ENCODE peak calls at places on chromosomes 6 and 20, in five cellular contexts. H, B, I, E and C are unnamed samples.

GRCh38 chr20:54123587-54124180 is 50.1 kb downstream of the CYP24A1 start:
- DNase-seq in H (no peak), B (no peak), I (no peak), E (no peak), C (no peak)

GRCh38 chr20:54025166-54025835 is 45.1 kb downstream of the BCAS1 start:
- DNase-seq in H (no peak), B (no peak), I (no peak), E (no peak), C (no peak)

GRCh38 chr20:43389231-43389630 is 68.5 kb upstream of the SRSF6 start:
- DNase-seq in H (no peak), B (no peak), I (no peak), E (no peak), C (no peak)

GRCh38 chr6:140812636-140813035 is 1320.1 kb upstream of the GJE1 start:
- DNase-seq in H (no peak), B (no peak), I (no peak), E (no peak), C (no peak)

GRCh38 chr6:133991096-133991593 is 38.1 kb downstream of the TBPL1 start:
- DNase-seq in H (no peak), B (no peak), I (peak), E (no peak), C (no peak)

GRCh38 chr6:133248241-133249001 is 7.3 kb downstream of the EYA4 start:
- DNase-seq in H (no peak), B (no peak), I (no peak), E (no peak), C (no peak)

GRCh38 chr6:55758156-55758942 is 117.0 kb downstream of the BMP5 start:
- DNase-seq in H (no peak), B (no peak), I (peak), E (peak), C (no peak)

GRCh38 chr6:109261815-109262214 is 120.5 kb downstream of the CD164 start:
- DNase-seq in H (no peak), B (no peak), I (no peak), E (no peak), C (no peak)

GRCh38 chr6:25312703-25313102 is 33.5 kb downstream of the CARMIL1 start:
- DNase-seq in H (no peak), B (no peak), I (no peak), E (no peak), C (no peak)
- TF ChIP-seq CTCF in H (no peak), B (no peak), I (peak), E (no peak), C (no peak)

DNA sequence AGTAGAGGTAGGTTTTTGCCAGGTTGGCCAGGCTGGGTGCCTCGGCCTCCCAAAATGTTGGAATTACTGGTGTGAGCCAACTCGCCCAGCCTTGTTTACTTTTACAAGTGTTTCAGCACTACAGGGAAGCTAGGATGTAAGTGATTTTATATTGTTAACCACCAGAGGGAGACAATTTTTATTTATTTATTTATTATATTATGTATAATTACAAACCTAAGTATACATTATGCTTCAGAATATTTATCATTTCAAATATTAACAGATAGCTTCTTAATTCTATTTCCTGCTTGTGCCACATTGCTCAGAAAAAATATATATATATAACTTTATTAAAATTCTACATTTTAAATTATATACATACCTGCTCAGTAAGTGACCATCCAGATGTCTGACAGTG is 9.8 kb downstream of the MMUT start:
- DNase-seq in H (no peak), B (no peak), I (no peak), E (no peak), C (no peak)
- TF ChIP-seq CTCF in H (no peak), B (peak), I (peak), E (peak), C (no peak)

DNA sequence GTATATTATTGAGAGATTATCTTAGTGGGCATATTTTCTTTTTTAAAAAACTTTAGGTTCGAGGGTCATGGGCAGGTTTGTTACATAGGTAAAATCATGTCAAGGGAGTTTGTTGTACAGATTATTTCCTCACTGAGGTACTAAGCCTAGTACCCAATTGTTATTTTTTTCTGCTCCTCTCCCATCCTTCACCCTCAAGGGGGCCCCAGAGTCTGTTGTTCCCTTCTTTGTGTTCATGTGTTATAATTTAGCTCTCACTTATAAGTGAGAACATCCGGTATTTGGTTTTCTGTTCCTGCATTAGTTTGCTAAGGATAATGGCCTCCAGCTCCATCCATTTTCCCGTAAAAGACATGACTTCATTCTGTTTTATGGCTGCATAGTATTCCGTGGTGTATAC is 247.9 kb upstream of the RAB32 start:
- DNase-seq in H (no peak), B (no peak), I (no peak), E (no peak), C (no peak)
- TF ChIP-seq CTCF in H (no peak), B (no peak), I (no peak), E (no peak), C (no peak)

GRCh38 chr6:43432009-43432945 is 4.9 kb downstream of the ABCC10 start:
- DNase-seq in H (no peak), B (no peak), I (no peak), E (no peak), C (no peak)

GRCh38 chr6:43428874-43429273 is 1.5 kb downstream of the ABCC10 start:
- DNase-seq in H (no peak), B (no peak), I (no peak), E (no peak), C (no peak)

GRCh38 chr6:43426928-43427405 is 374 bp upstream of the ABCC10 start:
- DNase-seq in H (no peak), B (no peak), I (no peak), E (no peak), C (no peak)

GRCh38 chr6:43428112-43428570 is 800 bp downstream of the ABCC10 start:
- DNase-seq in H (no peak), B (no peak), I (no peak), E (no peak), C (no peak)

DNA sequence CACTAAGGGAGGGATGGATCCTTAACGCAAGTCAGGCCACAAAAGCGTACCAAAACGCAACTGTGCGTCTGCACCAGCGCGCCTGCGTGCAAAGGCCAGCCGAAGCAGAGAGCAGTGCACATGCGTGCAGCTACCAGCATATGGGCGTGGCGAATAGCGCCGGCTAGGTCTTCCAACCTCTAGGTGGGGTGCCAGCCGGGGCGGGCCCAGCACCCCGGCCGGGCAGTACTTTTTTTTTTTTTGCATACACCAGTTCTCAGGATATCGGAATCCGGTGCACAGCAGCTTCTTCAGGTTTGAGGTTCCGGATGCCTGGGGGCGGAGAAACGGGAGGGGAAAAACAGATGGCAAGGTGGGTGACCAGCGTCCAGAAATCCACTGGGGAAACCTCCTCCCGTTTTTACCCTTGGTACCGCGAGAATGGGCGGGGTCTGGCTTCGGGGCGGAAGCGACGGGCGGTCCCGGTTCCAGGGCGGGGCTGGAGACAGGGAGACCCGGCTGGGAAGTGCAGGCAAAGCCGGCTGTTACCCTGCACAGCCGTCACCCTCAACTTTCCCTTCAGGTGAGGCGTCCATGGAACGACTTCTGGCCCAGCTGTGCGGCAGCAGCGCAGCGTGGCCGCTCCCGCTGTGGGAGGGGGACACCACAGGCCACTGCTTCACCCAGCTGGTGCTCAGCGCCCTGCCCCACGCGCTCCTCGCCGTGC is at the start of gene ABCC10:
- DNase-seq in H (peak), B (peak), I (peak), E (peak), C (peak)
- TF ChIP-seq CTCF in H (peak), B (peak), I (peak), E (peak), C (no peak)

GRCh38 chr6:106694343-106694742 is 65.0 kb downstream of the QRSL1 start:
- DNase-seq in H (no peak), B (no peak), I (no peak), E (no peak), C (no peak)
- TF ChIP-seq CTCF in H (no peak), B (no peak), I (no peak), E (no peak), C (no peak)

DNA sequence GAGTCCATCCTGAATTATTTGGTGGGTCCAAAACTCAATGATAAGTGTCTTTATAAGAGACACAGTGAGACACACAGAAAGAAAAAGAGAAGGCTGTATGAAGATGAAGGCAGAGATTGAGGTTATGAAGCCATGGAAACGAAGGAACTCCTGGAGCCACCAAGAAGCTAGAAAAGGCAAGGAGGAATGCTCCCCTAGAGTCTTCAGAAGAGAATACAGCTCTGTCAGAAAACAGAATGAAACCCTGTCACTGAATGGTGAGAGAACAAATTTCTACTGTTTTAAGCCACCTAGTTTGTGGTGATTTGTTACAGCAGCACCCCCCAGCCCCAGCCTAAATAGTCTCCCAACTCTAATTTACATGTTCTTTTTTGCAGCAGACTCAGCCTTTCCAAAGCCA is 635.1 kb downstream of the EPHA7 start:
- DNase-seq in H (no peak), B (no peak), I (no peak), E (no peak), C (no peak)
- TF ChIP-seq CTCF in H (no peak), B (no peak), I (no peak), E (no peak), C (no peak)

DNA sequence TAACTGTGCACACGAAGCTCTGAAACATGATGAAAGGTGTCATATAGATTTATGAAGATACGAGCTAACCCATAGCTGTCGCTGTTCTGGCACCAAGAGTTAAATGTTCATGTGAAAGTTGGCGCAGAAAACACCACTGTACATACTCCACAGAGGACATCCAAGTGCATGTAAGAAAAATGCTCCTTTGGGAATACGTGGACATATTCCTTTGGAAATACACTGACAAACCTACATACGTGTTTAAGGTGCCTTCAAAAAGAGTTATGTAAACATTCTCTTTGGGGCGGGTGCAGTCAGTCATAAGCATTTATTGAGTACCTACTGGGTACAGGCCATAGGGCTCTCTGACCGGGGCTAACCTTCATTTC is 723 bp upstream of the ARID1B start:
- DNase-seq in H (no peak), B (no peak), I (no peak), E (no peak), C (no peak)
- TF ChIP-seq CTCF in H (no peak), B (no peak), I (no peak), E (no peak), C (no peak)